ENCODE peak calls at places on chromosome 1, in four cellular contexts. One of them, this sample, is unnamed.

GRCh38 chr1:201399018-201399351 is at the start of gene LAD1:
- DNase-seq in AG09319: no peak
- DNase-seq in pancreas: no peak
- DNase-seq in breast epithelium: no peak
- DNase-seq in this sample: no peak

GRCh38 chr1:223260712-223261111 is 103.3 kb downstream of the SUSD4 start:
- DNase-seq in pancreas: no peak
- DNase-seq in AG09319: no peak
- DNase-seq in breast epithelium: no peak
- DNase-seq in this sample: no peak

GRCh38 chr1:102572637-102573036 is 535.7 kb downstream of the COL11A1 start:
- DNase-seq in breast epithelium: no peak
- DNase-seq in pancreas: no peak
- DNase-seq in AG09319: no peak
- DNase-seq in this sample: no peak

GRCh38 chr1:21508580-21509350 is 458 bp upstream of the ALPL start:
- DNase-seq in AG09319: no peak
- DNase-seq in pancreas: peak; percentile 43
- DNase-seq in breast epithelium: no peak
- DNase-seq in this sample: peak; percentile 18

GRCh38 chr1:91148641-91149069 is 126.8 kb upstream of the ZNF644 start:
- DNase-seq in pancreas: no peak
- DNase-seq in AG09319: no peak
- DNase-seq in breast epithelium: no peak
- DNase-seq in this sample: no peak

GRCh38 chr1:165910764-165911421 is 83.5 kb downstream of the UCK2 start:
- DNase-seq in breast epithelium: peak; percentile 66
- DNase-seq in pancreas: peak; percentile 37
- DNase-seq in AG09319: no peak
- DNase-seq in this sample: no peak

GRCh38 chr1:76862447-76862846 is 4.8 kb upstream of the ST6GALNAC5 start:
- DNase-seq in breast epithelium: no peak
- DNase-seq in pancreas: no peak
- DNase-seq in AG09319: no peak
- DNase-seq in this sample: peak; percentile 90

GRCh38 chr1:40622051-40622450 is 43.4 kb downstream of the RIMS3 start:
- DNase-seq in pancreas: no peak
- DNase-seq in AG09319: no peak
- DNase-seq in breast epithelium: peak; percentile 31
- DNase-seq in this sample: no peak

GRCh38 chr1:53622531-53622930 is 116.4 kb downstream of the GLIS1 start:
- DNase-seq in AG09319: no peak
- DNase-seq in pancreas: no peak
- DNase-seq in breast epithelium: no peak
- DNase-seq in this sample: no peak
- TF ChIP-seq CTCF in AG09319: no peak
- TF ChIP-seq CTCF in pancreas: no peak
- TF ChIP-seq CTCF in breast epithelium: no peak
- TF ChIP-seq CTCF in this sample: no peak

DNA sequence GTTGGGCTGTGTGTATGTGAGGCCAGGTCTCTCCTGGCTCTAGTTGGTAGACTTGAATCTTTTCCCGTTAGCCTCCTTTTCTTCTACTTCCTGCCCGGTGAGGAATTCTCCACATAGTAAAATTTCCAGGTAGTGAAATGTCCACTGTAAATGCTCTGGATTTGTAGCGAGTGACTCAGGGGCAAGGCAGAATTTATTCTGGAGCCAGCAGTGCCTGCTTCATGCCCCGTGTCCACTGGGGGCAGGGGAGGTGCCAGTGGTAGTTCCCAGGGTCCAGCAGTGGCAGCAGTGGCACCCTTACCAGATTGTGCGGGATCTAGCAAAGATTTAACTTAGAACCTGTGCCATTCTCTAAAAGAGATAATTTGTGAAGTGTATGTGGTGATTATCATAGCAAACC is 74.5 kb upstream of the USP24 start:
- DNase-seq in breast epithelium: no peak
- DNase-seq in AG09319: no peak
- DNase-seq in pancreas: no peak
- DNase-seq in this sample: no peak
- TF ChIP-seq CTCF in breast epithelium: no peak
- TF ChIP-seq CTCF in AG09319: no peak
- TF ChIP-seq CTCF in pancreas: no peak
- TF ChIP-seq CTCF in this sample: no peak

GRCh38 chr1:206935491-206936067 is 10.7 kb downstream of the PIGR start:
- DNase-seq in AG09319: no peak
- DNase-seq in pancreas: peak; percentile 49
- DNase-seq in breast epithelium: no peak
- DNase-seq in this sample: no peak

GRCh38 chr1:206930210-206930798 is 8.6 kb upstream of the FCMR start:
- DNase-seq in AG09319: no peak
- DNase-seq in pancreas: no peak
- DNase-seq in breast epithelium: no peak
- DNase-seq in this sample: no peak

GRCh38 chr1:206931709-206932108 is 10.0 kb upstream of the FCMR start:
- DNase-seq in AG09319: no peak
- DNase-seq in pancreas: no peak
- DNase-seq in breast epithelium: no peak
- DNase-seq in this sample: no peak

GRCh38 chr1:206932271-206932670 is 10.5 kb upstream of the FCMR start:
- DNase-seq in AG09319: no peak
- DNase-seq in pancreas: no peak
- DNase-seq in breast epithelium: no peak
- DNase-seq in this sample: no peak

DNA sequence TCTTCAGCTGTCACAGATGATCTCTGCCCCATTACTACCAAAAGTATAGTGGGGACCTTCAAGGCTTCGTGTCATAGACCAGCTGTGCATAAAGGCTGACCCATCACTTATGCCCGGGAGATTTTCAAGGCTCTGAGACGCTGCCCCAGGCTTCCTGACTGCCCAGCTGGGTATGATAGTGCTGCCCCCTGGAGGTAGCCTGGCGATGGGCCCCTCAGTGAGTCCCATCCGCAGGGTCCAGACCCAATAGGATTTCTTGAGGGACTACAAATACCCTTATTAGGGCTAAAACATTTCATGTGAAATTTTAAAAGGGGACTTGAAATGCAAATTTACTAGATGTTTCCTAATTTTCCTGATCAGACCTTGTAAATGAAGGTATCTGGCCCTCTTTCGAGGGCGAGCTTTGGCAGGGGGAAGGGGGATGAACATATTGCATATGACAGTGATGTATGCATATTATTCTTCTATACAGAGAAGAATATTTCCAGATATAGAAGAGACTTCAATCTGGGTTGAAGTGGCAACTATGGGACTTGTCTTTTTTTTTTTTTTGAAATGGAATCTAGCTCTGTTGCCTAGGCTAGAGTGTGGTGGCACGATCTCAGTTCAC is 11.7 kb upstream of the FCMR start:
- DNase-seq in pancreas: no peak
- DNase-seq in breast epithelium: no peak
- DNase-seq in AG09319: no peak
- DNase-seq in this sample: no peak
- TF ChIP-seq CTCF in pancreas: peak; percentile 43
- TF ChIP-seq CTCF in breast epithelium: no peak
- TF ChIP-seq CTCF in AG09319: peak; percentile 44
- TF ChIP-seq CTCF in this sample: peak; percentile 48

DNA sequence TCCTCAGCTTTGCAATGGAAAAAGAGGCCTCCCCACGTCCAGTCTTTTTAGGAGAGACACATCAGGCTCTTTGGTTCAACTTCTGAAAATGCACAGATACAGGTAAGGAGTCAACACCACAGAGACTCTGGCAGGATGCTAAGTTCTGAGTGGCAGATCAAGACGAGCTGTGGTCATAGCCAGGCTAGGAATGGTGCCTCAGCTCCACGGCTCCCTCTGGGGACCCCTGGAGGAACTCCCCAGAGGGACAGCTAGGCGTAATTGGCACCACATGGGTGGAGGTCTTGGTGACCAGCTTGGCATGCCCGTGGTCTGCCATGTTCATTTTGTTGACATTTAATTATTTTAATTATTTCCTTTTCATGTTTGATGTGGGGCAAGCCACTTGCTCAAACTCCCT is 206.1 kb downstream of the KAZN start:
- DNase-seq in breast epithelium: no peak
- DNase-seq in AG09319: no peak
- DNase-seq in pancreas: no peak
- DNase-seq in this sample: no peak
- TF ChIP-seq CTCF in breast epithelium: no peak
- TF ChIP-seq CTCF in AG09319: peak; percentile 26
- TF ChIP-seq CTCF in pancreas: no peak
- TF ChIP-seq CTCF in this sample: no peak

GRCh38 chr1:180168786-180169640 is 14.3 kb downstream of the QSOX1 start:
- DNase-seq in breast epithelium: no peak
- DNase-seq in AG09319: no peak
- DNase-seq in pancreas: peak; percentile 87
- DNase-seq in this sample: no peak
- TF ChIP-seq CTCF in breast epithelium: no peak
- TF ChIP-seq CTCF in AG09319: peak; percentile 39
- TF ChIP-seq CTCF in pancreas: peak; percentile 47
- TF ChIP-seq CTCF in this sample: peak; percentile 56